ENCODE peak calls at places on chromosomes 1 and 21, in nine cellular contexts. One of them, this sample, is unnamed.

GRCh38 chr1:236407059-236407458 is 13.0 kb downstream of the EDARADD start:
- DNase-seq in astrocyte of the spinal cord: no peak
- DNase-seq in AG20443: no peak
- DNase-seq in skeletal muscle cell: no peak
- DNase-seq in GM23248: no peak
- DNase-seq in iPS DF 6.9: no peak
- DNase-seq in heart right ventricle: no peak
- DNase-seq in GM18507: no peak
- DNase-seq in NCI-H510A treated with DMSO at 0.1 percent for 48 hours: no peak
- DNase-seq in this sample: no peak

GRCh38 chr1:115771847-115772457 is 3.4 kb upstream of the CASQ2 start:
- DNase-seq in astrocyte of the spinal cord: peak
- DNase-seq in AG20443: peak
- DNase-seq in skeletal muscle cell: peak
- DNase-seq in GM23248: peak
- DNase-seq in iPS DF 6.9: peak
- DNase-seq in heart right ventricle: peak
- DNase-seq in GM18507: peak
- DNase-seq in NCI-H510A treated with DMSO at 0.1 percent for 48 hours: peak
- DNase-seq in this sample: peak

GRCh38 chr1:218665216-218665615 is 320.1 kb downstream of the TGFB2 start:
- DNase-seq in astrocyte of the spinal cord: peak
- DNase-seq in AG20443: peak
- DNase-seq in skeletal muscle cell: no peak
- DNase-seq in GM23248: peak
- DNase-seq in iPS DF 6.9: no peak
- DNase-seq in heart right ventricle: peak
- DNase-seq in GM18507: no peak
- DNase-seq in NCI-H510A treated with DMSO at 0.1 percent for 48 hours: no peak
- DNase-seq in this sample: peak

GRCh38 chr21:32917392-32918135 is 108.2 kb upstream of the OLIG2 start:
- DNase-seq in astrocyte of the spinal cord: peak
- DNase-seq in AG20443: peak
- DNase-seq in skeletal muscle cell: no peak
- DNase-seq in GM23248: peak
- DNase-seq in iPS DF 6.9: no peak
- DNase-seq in heart right ventricle: peak
- DNase-seq in GM18507: no peak
- DNase-seq in NCI-H510A treated with DMSO at 0.1 percent for 48 hours: no peak
- DNase-seq in this sample: peak

GRCh38 chr1:85406887-85407593 is 57.9 kb downstream of the DDAH1 start:
- DNase-seq in astrocyte of the spinal cord: peak
- DNase-seq in AG20443: peak
- DNase-seq in skeletal muscle cell: peak
- DNase-seq in GM23248: peak
- DNase-seq in iPS DF 6.9: no peak
- DNase-seq in heart right ventricle: no peak
- DNase-seq in GM18507: no peak
- DNase-seq in NCI-H510A treated with DMSO at 0.1 percent for 48 hours: no peak
- DNase-seq in this sample: peak

GRCh38 chr1:4369335-4369734 is 285.1 kb upstream of the AJAP1 start:
- DNase-seq in astrocyte of the spinal cord: no peak
- DNase-seq in AG20443: no peak
- DNase-seq in skeletal muscle cell: no peak
- DNase-seq in GM23248: no peak
- DNase-seq in iPS DF 6.9: no peak
- DNase-seq in heart right ventricle: no peak
- DNase-seq in GM18507: no peak
- DNase-seq in NCI-H510A treated with DMSO at 0.1 percent for 48 hours: no peak
- DNase-seq in this sample: no peak

GRCh38 chr1:210645582-210646257 is 317.0 kb downstream of the HHAT start:
- DNase-seq in astrocyte of the spinal cord: no peak
- DNase-seq in AG20443: no peak
- DNase-seq in skeletal muscle cell: no peak
- DNase-seq in GM23248: no peak
- DNase-seq in iPS DF 6.9: no peak
- DNase-seq in heart right ventricle: no peak
- DNase-seq in GM18507: no peak
- DNase-seq in NCI-H510A treated with DMSO at 0.1 percent for 48 hours: peak
- DNase-seq in this sample: no peak

GRCh38 chr1:244137261-244137660 is 86.2 kb downstream of the ZBTB18 start:
- DNase-seq in astrocyte of the spinal cord: no peak
- DNase-seq in AG20443: no peak
- DNase-seq in skeletal muscle cell: no peak
- DNase-seq in GM23248: no peak
- DNase-seq in iPS DF 6.9: no peak
- DNase-seq in heart right ventricle: no peak
- DNase-seq in GM18507: no peak
- DNase-seq in NCI-H510A treated with DMSO at 0.1 percent for 48 hours: no peak
- DNase-seq in this sample: no peak

GRCh38 chr1:179867493-179868330 is 9.9 kb downstream of the TOR1AIP2 start:
- DNase-seq in astrocyte of the spinal cord: peak
- DNase-seq in AG20443: peak
- DNase-seq in skeletal muscle cell: no peak
- DNase-seq in GM23248: peak
- DNase-seq in iPS DF 6.9: no peak
- DNase-seq in heart right ventricle: no peak
- DNase-seq in GM18507: no peak
- DNase-seq in NCI-H510A treated with DMSO at 0.1 percent for 48 hours: peak
- DNase-seq in this sample: peak

GRCh38 chr1:234368320-234369032 is 4.8 kb upstream of the COA6 start:
- DNase-seq in astrocyte of the spinal cord: no peak
- DNase-seq in AG20443: no peak
- DNase-seq in skeletal muscle cell: no peak
- DNase-seq in GM23248: no peak
- DNase-seq in iPS DF 6.9: no peak
- DNase-seq in heart right ventricle: no peak
- DNase-seq in GM18507: no peak
- DNase-seq in NCI-H510A treated with DMSO at 0.1 percent for 48 hours: no peak
- DNase-seq in this sample: no peak

GRCh38 chr1:189847613-189848012 is 630.1 kb downstream of the BRINP3 start:
- DNase-seq in astrocyte of the spinal cord: no peak
- DNase-seq in AG20443: no peak
- DNase-seq in skeletal muscle cell: no peak
- DNase-seq in GM23248: no peak
- DNase-seq in iPS DF 6.9: no peak
- DNase-seq in heart right ventricle: no peak
- DNase-seq in GM18507: no peak
- DNase-seq in NCI-H510A treated with DMSO at 0.1 percent for 48 hours: no peak
- DNase-seq in this sample: no peak

GRCh38 chr1:247935781-247936180 is 11.1 kb downstream of the OR2AJ1 start:
- DNase-seq in astrocyte of the spinal cord: no peak
- DNase-seq in AG20443: no peak
- DNase-seq in skeletal muscle cell: no peak
- DNase-seq in GM23248: no peak
- DNase-seq in iPS DF 6.9: no peak
- DNase-seq in heart right ventricle: no peak
- DNase-seq in GM18507: no peak
- DNase-seq in NCI-H510A treated with DMSO at 0.1 percent for 48 hours: no peak
- DNase-seq in this sample: no peak

GRCh38 chr1:52579415-52579814 is 22.8 kb upstream of the GPX7 start:
- DNase-seq in astrocyte of the spinal cord: no peak
- DNase-seq in AG20443: no peak
- DNase-seq in skeletal muscle cell: no peak
- DNase-seq in GM23248: no peak
- DNase-seq in iPS DF 6.9: no peak
- DNase-seq in heart right ventricle: no peak
- DNase-seq in GM18507: no peak
- DNase-seq in NCI-H510A treated with DMSO at 0.1 percent for 48 hours: no peak
- DNase-seq in this sample: no peak

GRCh38 chr1:116168277-116169032 is 57.3 kb downstream of the MAB21L3 start:
- DNase-seq in astrocyte of the spinal cord: peak
- DNase-seq in AG20443: peak
- DNase-seq in skeletal muscle cell: no peak
- DNase-seq in GM23248: peak
- DNase-seq in iPS DF 6.9: peak
- DNase-seq in heart right ventricle: peak
- DNase-seq in GM18507: peak
- DNase-seq in NCI-H510A treated with DMSO at 0.1 percent for 48 hours: no peak
- DNase-seq in this sample: peak

GRCh38 chr1:226809785-226810571 is 60.4 kb upstream of the PSEN2 start:
- DNase-seq in astrocyte of the spinal cord: peak
- DNase-seq in AG20443: peak
- DNase-seq in skeletal muscle cell: no peak
- DNase-seq in GM23248: peak
- DNase-seq in iPS DF 6.9: no peak
- DNase-seq in heart right ventricle: no peak
- DNase-seq in GM18507: no peak
- DNase-seq in NCI-H510A treated with DMSO at 0.1 percent for 48 hours: no peak
- DNase-seq in this sample: no peak

GRCh38 chr1:233879841-233880240 is 24.6 kb upstream of the SLC35F3 start:
- DNase-seq in astrocyte of the spinal cord: peak
- DNase-seq in AG20443: no peak
- DNase-seq in skeletal muscle cell: no peak
- DNase-seq in GM23248: no peak
- DNase-seq in iPS DF 6.9: no peak
- DNase-seq in heart right ventricle: no peak
- DNase-seq in GM18507: no peak
- DNase-seq in NCI-H510A treated with DMSO at 0.1 percent for 48 hours: no peak
- DNase-seq in this sample: no peak

GRCh38 chr1:65457868-65458267 is 37.4 kb downstream of the LEPR start:
- DNase-seq in astrocyte of the spinal cord: no peak
- DNase-seq in AG20443: no peak
- DNase-seq in skeletal muscle cell: no peak
- DNase-seq in GM23248: no peak
- DNase-seq in iPS DF 6.9: no peak
- DNase-seq in heart right ventricle: no peak
- DNase-seq in GM18507: no peak
- DNase-seq in NCI-H510A treated with DMSO at 0.1 percent for 48 hours: no peak
- DNase-seq in this sample: no peak

GRCh38 chr1:151511636-151512215 is 539 bp downstream of the CGN start:
- DNase-seq in astrocyte of the spinal cord: no peak
- DNase-seq in AG20443: peak
- DNase-seq in skeletal muscle cell: no peak
- DNase-seq in GM23248: peak
- DNase-seq in iPS DF 6.9: no peak
- DNase-seq in heart right ventricle: peak
- DNase-seq in GM18507: no peak
- DNase-seq in NCI-H510A treated with DMSO at 0.1 percent for 48 hours: peak
- DNase-seq in this sample: peak

GRCh38 chr21:39073063-39073462 is 110.2 kb downstream of the PSMG1 start:
- DNase-seq in astrocyte of the spinal cord: no peak
- DNase-seq in AG20443: no peak
- DNase-seq in skeletal muscle cell: no peak
- DNase-seq in GM23248: no peak
- DNase-seq in iPS DF 6.9: no peak
- DNase-seq in heart right ventricle: no peak
- DNase-seq in GM18507: no peak
- DNase-seq in NCI-H510A treated with DMSO at 0.1 percent for 48 hours: no peak
- DNase-seq in this sample: no peak

GRCh38 chr1:28811766-28812668 is at the start of gene OPRD1:
- DNase-seq in astrocyte of the spinal cord: no peak
- DNase-seq in AG20443: no peak
- DNase-seq in skeletal muscle cell: no peak
- DNase-seq in GM23248: peak
- DNase-seq in iPS DF 6.9: no peak
- DNase-seq in heart right ventricle: no peak
- DNase-seq in GM18507: no peak
- DNase-seq in NCI-H510A treated with DMSO at 0.1 percent for 48 hours: no peak
- DNase-seq in this sample: peak

GRCh38 chr1:150692720-150693119 is 4.2 kb downstream of the GOLPH3L start:
- DNase-seq in astrocyte of the spinal cord: no peak
- DNase-seq in AG20443: no peak
- DNase-seq in skeletal muscle cell: no peak
- DNase-seq in GM23248: no peak
- DNase-seq in iPS DF 6.9: no peak
- DNase-seq in heart right ventricle: no peak
- DNase-seq in GM18507: no peak
- DNase-seq in NCI-H510A treated with DMSO at 0.1 percent for 48 hours: no peak
- DNase-seq in this sample: no peak

GRCh38 chr1:73056826-73057225 is 774.5 kb upstream of the NEGR1 start:
- DNase-seq in astrocyte of the spinal cord: no peak
- DNase-seq in AG20443: no peak
- DNase-seq in skeletal muscle cell: no peak
- DNase-seq in GM23248: no peak
- DNase-seq in iPS DF 6.9: no peak
- DNase-seq in heart right ventricle: no peak
- DNase-seq in GM18507: no peak
- DNase-seq in NCI-H510A treated with DMSO at 0.1 percent for 48 hours: no peak
- DNase-seq in this sample: no peak

GRCh38 chr1:20666146-20666545 is 5.0 kb upstream of the DDOST start:
- DNase-seq in astrocyte of the spinal cord: no peak
- DNase-seq in AG20443: no peak
- DNase-seq in skeletal muscle cell: no peak
- DNase-seq in GM23248: no peak
- DNase-seq in iPS DF 6.9: no peak
- DNase-seq in heart right ventricle: no peak
- DNase-seq in GM18507: no peak
- DNase-seq in NCI-H510A treated with DMSO at 0.1 percent for 48 hours: no peak
- DNase-seq in this sample: peak

This sample was measured in osteoblast.